ENCODE peak calls at places on chromosomes 4 and X, in four cellular contexts. G, Y, F and U are unnamed samples.

GRCh38 chr4:5206391-5206790 is 155.1 kb downstream of the STK32B start:
- DNase-seq in F (no peak), G (peak; percentile 93), Y (no peak), U (peak; percentile 43)

GRCh38 chr4:156516698-156517097 is 454.9 kb downstream of the PDGFC start:
- DNase-seq in F (no peak), Y (no peak), G (peak; percentile 50), U (peak; percentile 35)

GRCh38 chrX:104282326-104282725 is 27.6 kb upstream of the ESX1 start:
- DNase-seq in G (no peak), F (no peak), Y (no peak), U (no peak)

GRCh38 chrX:119455264-119455663 is 13.0 kb upstream of the SLC25A5 start:
- DNase-seq in G (peak; percentile 69), F (no peak), Y (peak; percentile 32), U (peak; percentile 22)

GRCh38 chr4:148444296-148445070 is 2.3 kb upstream of the NR3C2 start:
- DNase-seq in G (no peak), F (peak; percentile 14), Y (peak; percentile 48), U (peak; percentile 9)

GRCh38 chrX:119887721-119888425 is 7.8 kb upstream of the AKAP14 start:
- DNase-seq in Y (peak; percentile 78), F (peak; percentile 60), G (peak; percentile 30), U (peak; percentile 51)

GRCh38 chr4:130306566-130306965 is 1210.6 kb downstream of the C4orf33 start:
- DNase-seq in F (no peak), G (no peak), Y (no peak), U (no peak)

GRCh38 chrX:100681581-100681980 is 37.6 kb downstream of the SRPX2 start:
- DNase-seq in Y (no peak), F (no peak), G (no peak), U (no peak)

GRCh38 chr4:153232768-153233167 is 28.5 kb downstream of the TRIM2 start:
- DNase-seq in F (peak; percentile 30), G (no peak), Y (peak; percentile 43), U (no peak)

GRCh38 chrX:125651426-125651825 is 331.8 kb downstream of the TEX13C start:
- DNase-seq in F (no peak), G (no peak), Y (no peak), U (no peak)

GRCh38 chr4:105058177-105058812 is 88.4 kb upstream of the TET2 start:
- DNase-seq in Y (no peak), G (peak; percentile 75), F (no peak), U (peak; percentile 95)

GRCh38 chrX:109830704-109831206 is 97.7 kb upstream of the ACSL4 start:
- DNase-seq in F (no peak), Y (peak; percentile 28), G (peak; percentile 75), U (peak; percentile 68)

GRCh38 chr4:168893807-168894206 is 116.2 kb downstream of the CBR4 start:
- DNase-seq in F (no peak), Y (no peak), G (no peak), U (no peak)

GRCh38 chrX:84175274-84175673 is 12.7 kb downstream of the RPS6KA6 start:
- DNase-seq in Y (no peak), G (no peak), F (no peak), U (no peak)

GRCh38 chrX:100673397-100673953 is 29.5 kb downstream of the SRPX2 start:
- DNase-seq in F (no peak), Y (no peak), G (peak; percentile 91), U (peak; percentile 80)

GRCh38 chr4:141905751-141906150 is 269.4 kb downstream of the IL15 start:
- DNase-seq in G (peak; percentile 80), F (no peak), Y (no peak), U (peak; percentile 85)

GRCh38 chr4:184097815-184098214 is 119.9 kb downstream of the ENPP6 start:
- DNase-seq in G (no peak), F (no peak), Y (no peak), U (no peak)

GRCh38 chr4:151031831-151032605 is 16.9 kb upstream of the LRBA start:
- DNase-seq in G (peak; percentile 71), Y (no peak), F (no peak), U (peak; percentile 82)

GRCh38 chrX:100720301-100720700 is 11.6 kb downstream of the SYTL4 start:
- DNase-seq in Y (no peak), G (peak; percentile 2), F (no peak), U (no peak)

GRCh38 chrX:74242050-74242449 is 61.9 kb upstream of the ZCCHC13 start:
- DNase-seq in Y (no peak), F (no peak), G (peak; percentile 76), U (peak; percentile 71)

GRCh38 chr4:15198070-15198727 is 195.9 kb downstream of the CPEB2 start:
- DNase-seq in G (peak; percentile 5), F (no peak), Y (no peak), U (peak; percentile 22)
- H3K4me3 ChIP-seq in G (no peak overlapping the region), F (no peak overlapping the region), Y (no peak overlapping the region), U (no peak overlapping the region)

GRCh38 chr4:42709392-42710065 is 52.6 kb upstream of the ATP8A1 start:
- DNase-seq in Y (peak; percentile 10), F (no peak), G (no peak), U (no peak)
- H2AFZ ChIP-seq in Y (no peak overlapping the region), F (peak overlapping the region; percentile 30), G (no peak overlapping the region), U (no peak overlapping the region)

DNA sequence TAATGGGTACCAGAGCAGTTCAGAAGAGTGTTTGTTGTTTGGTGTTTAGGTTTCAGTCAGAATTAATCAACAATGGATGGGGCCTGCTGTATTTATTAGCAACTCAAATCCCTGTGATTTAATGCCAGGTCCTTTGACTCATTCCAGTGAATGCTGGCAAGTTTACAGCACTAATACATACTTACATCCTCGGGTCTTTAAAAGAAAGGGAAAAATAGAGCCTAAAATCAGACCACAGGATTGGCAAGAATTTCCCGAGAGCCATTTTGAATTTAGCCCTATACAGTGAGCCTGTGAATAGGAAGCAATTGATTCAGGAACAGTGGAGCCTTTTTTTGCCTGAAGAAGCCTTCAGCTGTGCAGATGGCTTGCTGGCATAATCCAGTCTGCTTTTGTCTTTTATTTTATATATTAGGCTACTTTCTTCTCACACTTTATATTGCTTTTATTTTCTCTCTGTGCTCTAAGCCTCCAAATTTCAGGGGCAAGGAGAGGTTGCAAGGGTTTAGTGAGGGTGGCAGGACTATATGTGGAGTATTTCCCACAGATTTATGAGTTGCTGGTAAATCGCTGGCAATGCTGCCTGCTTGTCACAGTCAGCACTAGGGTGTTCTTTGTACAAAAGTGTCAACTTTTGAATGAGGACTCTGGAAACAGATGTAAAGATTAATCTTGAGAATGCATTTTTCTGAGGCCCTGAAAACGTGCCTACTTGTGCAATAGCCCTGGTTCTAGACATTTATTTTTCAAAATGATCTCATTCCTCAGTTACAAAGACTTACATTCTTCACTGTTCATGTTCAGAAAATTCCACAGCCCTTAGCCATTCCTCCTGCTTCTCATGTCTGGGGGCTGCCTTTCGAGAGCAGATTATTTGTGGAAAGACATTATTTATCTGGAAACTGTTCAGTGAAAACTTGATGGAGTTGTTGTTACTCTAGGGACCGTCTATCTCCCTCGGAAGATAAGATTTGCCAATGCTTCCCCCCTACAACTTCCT is 303.5 kb downstream of the SPRY1 start:
- DNase-seq in Y (peak; percentile 50), F (no peak), G (peak; percentile 93), U (peak; percentile 98)
- H3K4me3 ChIP-seq in Y (no peak overlapping the region), F (no peak overlapping the region), G (peak overlapping the region; percentile 44), U (peak overlapping the region; percentile 23)

GRCh38 chr4:80142396-80143304 is 54.7 kb upstream of the PRDM8 start:
- DNase-seq in F (no peak), Y (no peak), G (no peak), U (no peak)
- H2AFZ ChIP-seq in F (no peak overlapping the region), Y (no peak overlapping the region), G (no peak overlapping the region), U (no peak overlapping the region)

GRCh38 chr4:122783301-122784215 is 43.1 kb upstream of the FGF2 start:
- DNase-seq in G (peak; percentile 87), Y (peak; percentile 17), F (no peak), U (peak; percentile 98)
- H3K4me3 ChIP-seq in G (no peak overlapping the region), Y (no peak overlapping the region), F (no peak overlapping the region), U (no peak overlapping the region)

GRCh38 chrX:56783450-56783831 is 54.4 kb downstream of the NBDY start:
- DNase-seq in Y (no peak), F (no peak), G (peak; percentile 65), U (no peak)
- H2AFZ ChIP-seq in Y (no peak overlapping the region), F (no peak overlapping the region), G (peak overlapping the region; percentile 82), U (no peak overlapping the region)